ENCODE peak calls at places on chromosomes 6 and 20, in six cellular contexts. Q is upper lobe of right lung; E is CD8-positive, alpha-beta T cell; N is GM23338; P is MM.1S; U is dorsolateral prefrontal cortex. W is an unnamed sample.
A peak's percentile ranks its signal among the peaks of the same experiment; 100 is the strongest.

GRCh38 chr6:894274-894673 is 201.3 kb upstream of the EXOC2 start:
- DNase-seq in Q (no peak), N (peak; percentile 53), E (no peak), U (no peak), P (no peak), W (no peak)

GRCh38 chr6:169866668-169867521 is 115.5 kb downstream of the ERMARD start:
- DNase-seq in E (no peak), Q (no peak), P (no peak), U (no peak), N (no peak), W (no peak)

GRCh38 chr6:14148471-14148870 is 30.9 kb downstream of the CD83 start:
- DNase-seq in P (no peak), E (no peak), Q (no peak), N (no peak), U (no peak), W (no peak)

GRCh38 chr20:32327087-32327681 is 30.9 kb upstream of the ASXL1 start:
- DNase-seq in P (no peak), Q (no peak), E (no peak), U (no peak), N (no peak), W (no peak)

GRCh38 chr20:18662279-18662678 is 74.4 kb downstream of the DTD1 start:
- DNase-seq in E (no peak), P (no peak), N (no peak), U (no peak), Q (no peak), W (peak; percentile 53)

GRCh38 chr6:166839569-166839968 is 116.8 kb downstream of the RNASET2 start:
- DNase-seq in Q (no peak), N (no peak), U (no peak), P (no peak), E (no peak), W (no peak)

GRCh38 chr20:14055127-14055742 is 59.9 kb downstream of the MACROD2 start:
- DNase-seq in E (no peak), U (peak; percentile 17), Q (no peak), P (peak; percentile 51), N (peak; percentile 85), W (peak; percentile 2)

GRCh38 chr6:47157653-47158219 is 115.6 kb upstream of the ADGRF1 start:
- DNase-seq in U (no peak), Q (no peak), E (no peak), P (no peak), N (no peak), W (no peak)

GRCh38 chr6:24004659-24005058 is 121.4 kb upstream of the NRSN1 start:
- DNase-seq in E (no peak), P (no peak), N (no peak), Q (no peak), U (no peak), W (no peak)

GRCh38 chr6:155412335-155412734 is 43.3 kb downstream of the NOX3 start:
- DNase-seq in U (no peak), P (no peak), Q (no peak), N (no peak), E (no peak), W (no peak)

GRCh38 chr6:42225043-42225368 is 7.3 kb upstream of the MRPS10 start:
- DNase-seq in E (no peak), Q (no peak), U (no peak), N (no peak), P (no peak), W (no peak)

GRCh38 chr6:54846243-54846856 is at the start of gene FAM83B:
- DNase-seq in E (no peak), Q (peak; percentile 76), P (no peak), U (no peak), N (peak; percentile 82), W (no peak)

GRCh38 chr20:8315639-8316573 is 183.8 kb downstream of the PLCB1 start:
- DNase-seq in Q (no peak), P (no peak), E (no peak), N (no peak), U (no peak), W (no peak)

GRCh38 chr6:147257760-147258159 is 53.5 kb downstream of the STXBP5 start:
- DNase-seq in Q (peak; percentile 49), P (no peak), E (no peak), U (no peak), N (no peak), W (no peak)

GRCh38 chr6:43698584-43699349 is 11.2 kb upstream of the MRPS18A start:
- DNase-seq in Q (no peak), E (no peak), P (no peak), N (peak; percentile 27), U (no peak), W (no peak)

GRCh38 chr6:164109770-164110140 is 695.2 kb downstream of the QKI start:
- DNase-seq in P (no peak), Q (no peak), U (no peak), N (peak; percentile 69), E (no peak), W (no peak)

GRCh38 chr6:34237316-34237721 is 646 bp downstream of the HMGA1 start:
- DNase-seq in N (no peak), U (no peak), E (no peak), Q (peak; percentile 71), P (peak; percentile 26), W (peak; percentile 49)

GRCh38 chr6:5246141-5246869 is 14.4 kb downstream of the LYRM4 start:
- DNase-seq in Q (no peak), E (no peak), U (no peak), P (no peak), N (no peak), W (no peak)

GRCh38 chr6:5241242-5241641 is 19.5 kb downstream of the LYRM4 start:
- DNase-seq in P (no peak), Q (no peak), E (no peak), U (no peak), N (peak; percentile 67), W (no peak)

GRCh38 chr6:5246870-5247161 is 13.9 kb downstream of the LYRM4 start:
- DNase-seq in N (no peak), Q (no peak), P (no peak), U (no peak), E (no peak), W (no peak)

GRCh38 chr6:5238336-5238735 is 22.4 kb downstream of the LYRM4 start:
- DNase-seq in Q (no peak), U (no peak), E (no peak), N (no peak), P (no peak), W (no peak)

DNA sequence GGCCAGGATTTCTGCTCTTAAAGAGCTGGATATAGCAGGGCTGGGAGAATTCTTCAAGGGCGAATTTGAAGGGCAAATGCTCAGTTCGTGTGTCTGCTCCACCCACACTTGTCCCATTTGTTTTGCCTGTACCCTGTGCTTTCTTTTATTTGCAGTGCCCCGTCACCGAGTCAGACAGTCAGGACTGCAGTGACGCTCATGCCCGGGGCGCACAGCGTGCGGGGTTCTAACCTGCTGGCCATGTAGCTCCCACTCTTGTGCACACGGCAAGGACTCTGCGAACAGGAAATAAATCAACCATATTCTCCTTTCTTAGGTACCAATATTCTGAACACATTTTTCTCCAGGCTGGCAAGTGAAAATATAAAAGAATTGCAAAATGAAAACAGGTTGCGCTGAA is 17.7 kb downstream of the LYRM4 start:
- DNase-seq in Q (no peak), U (no peak), E (no peak), N (no peak), P (no peak), W (no peak)
- TF ChIP-seq CTCF in Q (no peak), U (no peak), E (no peak), N (no peak), P (no peak), W (no peak)

GRCh38 chr20:39897058-39897457 is 792.0 kb downstream of the MAFB start:
- DNase-seq in U (no peak), Q (no peak), P (no peak), N (no peak), E (no peak), W (no peak)

GRCh38 chr20:39899881-39900280 is 789.2 kb downstream of the MAFB start:
- DNase-seq in U (no peak), N (peak; percentile 54), P (no peak), Q (no peak), E (no peak), W (no peak)

GRCh38 chr20:39898467-39898852 is 790.6 kb downstream of the MAFB start:
- DNase-seq in N (no peak), P (no peak), Q (no peak), E (no peak), U (no peak), W (no peak)

GRCh38 chr20:39893013-39893685 is 795.9 kb downstream of the MAFB start:
- DNase-seq in N (peak; percentile 28), U (no peak), E (no peak), P (no peak), Q (no peak), W (no peak)

DNA sequence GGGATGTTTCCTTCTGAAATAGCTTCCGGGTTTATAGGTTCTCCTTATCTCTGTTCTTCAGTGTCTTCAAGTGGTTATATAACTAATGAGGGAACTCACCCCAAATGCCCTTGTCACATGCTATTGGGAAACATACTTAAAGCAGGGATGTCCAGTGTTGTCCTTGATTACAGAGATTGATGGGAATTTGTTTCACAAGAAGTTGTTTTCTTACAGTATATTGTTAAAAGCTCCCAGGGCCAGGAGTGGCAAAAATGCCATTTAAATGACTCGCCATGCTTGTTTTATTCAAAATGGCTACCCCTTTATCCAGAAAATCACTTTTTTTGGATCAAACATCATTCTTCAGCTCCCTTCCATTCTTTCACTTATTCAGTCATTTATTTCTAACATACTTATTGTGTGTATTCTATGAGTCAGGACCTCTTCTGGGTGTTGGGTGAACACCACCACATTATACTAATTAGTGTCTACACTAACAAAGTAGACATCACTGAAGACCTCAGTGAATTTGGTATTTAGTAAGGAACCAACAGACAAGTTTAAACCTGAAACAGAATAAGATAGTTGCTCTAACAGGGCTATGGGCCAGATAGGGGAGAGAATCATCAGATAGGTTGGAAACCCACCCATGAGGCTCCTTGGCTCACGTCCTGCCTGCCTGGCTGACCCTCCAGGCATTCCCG is 791.1 kb downstream of the MAFB start:
- DNase-seq in P (no peak), U (no peak), N (no peak), E (no peak), Q (no peak), W (no peak)
- TF ChIP-seq CTCF in P (no peak), U (no peak), N (no peak), E (no peak), Q (no peak), W (no peak)

GRCh38 chr20:46122516-46123481 is 4.7 kb downstream of the CD40 start:
- DNase-seq in N (no peak), Q (no peak), U (no peak), E (no peak), P (no peak), W (no peak)
- TF ChIP-seq CTCF in N (no peak), Q (no peak), U (no peak), E (no peak), P (no peak), W (no peak)

DNA sequence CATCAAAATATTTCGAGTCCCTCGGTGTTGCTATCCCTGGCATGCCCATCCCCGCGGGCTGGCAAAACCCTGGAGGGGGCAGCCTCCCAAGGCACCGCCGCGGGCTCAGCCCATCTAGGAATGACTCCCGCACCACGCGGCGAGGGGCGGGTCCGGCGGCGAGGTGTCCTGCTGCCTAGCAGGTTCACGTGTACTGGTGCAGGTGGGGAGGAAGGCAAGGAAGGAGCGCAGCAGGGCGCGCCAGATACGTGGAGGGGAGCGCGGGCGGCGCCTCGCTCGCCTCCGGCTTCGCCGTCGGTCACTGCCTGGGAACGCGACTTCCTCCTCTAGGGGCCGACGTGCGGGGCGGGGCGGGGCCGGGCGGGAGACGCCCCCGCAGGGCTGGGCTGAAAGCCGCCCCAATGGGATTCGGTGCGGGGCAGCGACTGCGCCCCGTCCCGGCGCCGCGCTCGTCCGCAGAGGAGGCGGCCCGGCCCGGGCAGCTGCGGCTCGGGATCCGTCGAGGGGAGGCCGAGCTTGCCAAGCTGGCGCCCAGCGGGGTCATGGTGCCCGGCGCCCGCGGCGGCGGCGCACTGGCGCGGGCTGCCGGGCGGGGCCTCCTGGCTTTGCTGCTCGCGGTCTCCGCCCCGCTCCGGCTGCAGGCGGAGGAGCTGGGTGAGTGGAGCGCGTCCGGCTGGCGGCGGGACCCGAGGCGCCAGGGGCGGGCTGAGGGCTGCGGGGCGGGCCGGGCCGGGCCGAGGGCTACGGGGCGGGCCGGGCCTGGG is at the start of gene DCBLD1:
- DNase-seq in N (peak; percentile 86), E (peak; percentile 21), Q (peak; percentile 92), U (peak; percentile 30), P (peak; percentile 87), W (peak; percentile 85)
- TF ChIP-seq CTCF in N (no peak), E (no peak), Q (no peak), U (no peak), P (no peak), W (peak; percentile 8)